ENCODE peak calls at places on chromosomes 11 and 22, in four cellular contexts. One of them, this sample, is unnamed.

GRCh38 chr22:27419473-27419872 is 382.1 kb downstream of the MN1 start:
- DNase-seq in AG09309: no peak
- DNase-seq in fibroblast of the aortic adventitia: peak; percentile 15
- DNase-seq in fibroblast of pulmonary artery: peak; percentile 38
- DNase-seq in this sample: peak; percentile 25

GRCh38 chr11:56883590-56883989 is 105.1 kb upstream of the OR5AK2 start:
- DNase-seq in AG09309: no peak
- DNase-seq in fibroblast of the aortic adventitia: no peak
- DNase-seq in fibroblast of pulmonary artery: no peak
- DNase-seq in this sample: no peak

GRCh38 chr11:19676508-19677379 is 35.9 kb upstream of the NAV2 start:
- DNase-seq in AG09309: no peak
- DNase-seq in fibroblast of the aortic adventitia: no peak
- DNase-seq in fibroblast of pulmonary artery: peak; percentile 70
- DNase-seq in this sample: no peak

GRCh38 chr22:37331034-37331428 is 48.7 kb downstream of the CYTH4 start:
- DNase-seq in AG09309: no peak
- DNase-seq in fibroblast of the aortic adventitia: peak; percentile 51
- DNase-seq in fibroblast of pulmonary artery: peak; percentile 40
- DNase-seq in this sample: peak; percentile 44

GRCh38 chr11:34366522-34366921 is 8.7 kb upstream of the ABTB2 start:
- DNase-seq in AG09309: no peak
- DNase-seq in fibroblast of the aortic adventitia: peak; percentile 67
- DNase-seq in fibroblast of pulmonary artery: peak; percentile 53
- DNase-seq in this sample: peak; percentile 41

GRCh38 chr11:20156876-20157613 is 3.2 kb downstream of the DBX1 start:
- DNase-seq in AG09309: no peak
- DNase-seq in fibroblast of the aortic adventitia: no peak
- DNase-seq in fibroblast of pulmonary artery: no peak
- DNase-seq in this sample: no peak

GRCh38 chr22:35023692-35024363 is 42.1 kb upstream of the ISX start:
- DNase-seq in AG09309: no peak
- DNase-seq in fibroblast of the aortic adventitia: peak; percentile 4
- DNase-seq in fibroblast of pulmonary artery: peak; percentile 48
- DNase-seq in this sample: peak; percentile 37

GRCh38 chr22:24429411-24430365 is 2.3 kb downstream of the ADORA2A start:
- DNase-seq in AG09309: no peak
- DNase-seq in fibroblast of the aortic adventitia: peak; percentile 39
- DNase-seq in fibroblast of pulmonary artery: no peak
- DNase-seq in this sample: no peak

GRCh38 chr11:134364261-134364660 is 32.5 kb downstream of the GLB1L2 start:
- DNase-seq in AG09309: no peak
- DNase-seq in fibroblast of the aortic adventitia: no peak
- DNase-seq in fibroblast of pulmonary artery: no peak
- DNase-seq in this sample: no peak

GRCh38 chr11:77211040-77211451 is 83.0 kb downstream of the MYO7A start:
- DNase-seq in AG09309: no peak
- DNase-seq in fibroblast of the aortic adventitia: no peak
- DNase-seq in fibroblast of pulmonary artery: no peak
- DNase-seq in this sample: no peak

GRCh38 chr11:120814531-120815259 is 209.2 kb upstream of the TBCEL start:
- DNase-seq in AG09309: no peak
- DNase-seq in fibroblast of the aortic adventitia: no peak
- DNase-seq in fibroblast of pulmonary artery: no peak
- DNase-seq in this sample: no peak

GRCh38 chr11:115503083-115503885 is 931 bp downstream of the CADM1 start:
- DNase-seq in AG09309: no peak
- DNase-seq in fibroblast of the aortic adventitia: no peak
- DNase-seq in fibroblast of pulmonary artery: peak; percentile 10
- DNase-seq in this sample: peak; percentile 39

GRCh38 chr11:116219171-116219635 is 553.6 kb downstream of the BUD13 start:
- DNase-seq in AG09309: no peak
- DNase-seq in fibroblast of the aortic adventitia: no peak
- DNase-seq in fibroblast of pulmonary artery: no peak
- DNase-seq in this sample: peak; percentile 5

GRCh38 chr11:66718320-66718971 is 10.6 kb downstream of the SPTBN2 start:
- DNase-seq in AG09309: no peak
- DNase-seq in fibroblast of the aortic adventitia: no peak
- DNase-seq in fibroblast of pulmonary artery: no peak
- DNase-seq in this sample: no peak

GRCh38 chr11:47099213-47099917 is 77.3 kb downstream of the ARFGAP2 start:
- DNase-seq in AG09309: no peak
- DNase-seq in fibroblast of the aortic adventitia: peak; percentile 45
- DNase-seq in fibroblast of pulmonary artery: peak; percentile 49
- DNase-seq in this sample: no peak

GRCh38 chr11:130141561-130142341 is 17.8 kb upstream of the ST14 start:
- DNase-seq in AG09309: no peak
- DNase-seq in fibroblast of the aortic adventitia: peak; percentile 86
- DNase-seq in fibroblast of pulmonary artery: peak; percentile 57
- DNase-seq in this sample: peak; percentile 50

GRCh38 chr22:49646876-49647275 is 180.8 kb downstream of the BRD1 start:
- DNase-seq in AG09309: no peak
- DNase-seq in fibroblast of the aortic adventitia: no peak
- DNase-seq in fibroblast of pulmonary artery: no peak
- DNase-seq in this sample: no peak
- TF ChIP-seq CTCF in AG09309: no peak
- TF ChIP-seq CTCF in fibroblast of the aortic adventitia: no peak
- TF ChIP-seq CTCF in fibroblast of pulmonary artery: no peak
- TF ChIP-seq CTCF in this sample: no peak

GRCh38 chr11:6297831-6298230 is 22.5 kb downstream of the CAVIN3 start:
- DNase-seq in AG09309: no peak
- DNase-seq in fibroblast of the aortic adventitia: peak; percentile 36
- DNase-seq in fibroblast of pulmonary artery: no peak
- DNase-seq in this sample: no peak
- TF ChIP-seq CTCF in AG09309: peak; percentile 48
- TF ChIP-seq CTCF in fibroblast of the aortic adventitia: peak; percentile 54
- TF ChIP-seq CTCF in fibroblast of pulmonary artery: peak; percentile 52
- TF ChIP-seq CTCF in this sample: peak; percentile 61

GRCh38 chr11:29024386-29024785 is 916.2 kb downstream of the METTL15 start:
- DNase-seq in AG09309: no peak
- DNase-seq in fibroblast of the aortic adventitia: no peak
- DNase-seq in fibroblast of pulmonary artery: no peak
- DNase-seq in this sample: no peak

GRCh38 chr11:29022676-29023075 is 914.5 kb downstream of the METTL15 start:
- DNase-seq in AG09309: no peak
- DNase-seq in fibroblast of the aortic adventitia: peak; percentile 22
- DNase-seq in fibroblast of pulmonary artery: no peak
- DNase-seq in this sample: peak; percentile 35

GRCh38 chr11:29018631-29019030 is 910.4 kb downstream of the METTL15 start:
- DNase-seq in AG09309: peak; percentile 74
- DNase-seq in fibroblast of the aortic adventitia: peak; percentile 91
- DNase-seq in fibroblast of pulmonary artery: peak; percentile 93
- DNase-seq in this sample: peak; percentile 82

GRCh38 chr11:29017941-29018340 is 909.8 kb downstream of the METTL15 start:
- DNase-seq in AG09309: no peak
- DNase-seq in fibroblast of the aortic adventitia: no peak
- DNase-seq in fibroblast of pulmonary artery: no peak
- DNase-seq in this sample: no peak

DNA sequence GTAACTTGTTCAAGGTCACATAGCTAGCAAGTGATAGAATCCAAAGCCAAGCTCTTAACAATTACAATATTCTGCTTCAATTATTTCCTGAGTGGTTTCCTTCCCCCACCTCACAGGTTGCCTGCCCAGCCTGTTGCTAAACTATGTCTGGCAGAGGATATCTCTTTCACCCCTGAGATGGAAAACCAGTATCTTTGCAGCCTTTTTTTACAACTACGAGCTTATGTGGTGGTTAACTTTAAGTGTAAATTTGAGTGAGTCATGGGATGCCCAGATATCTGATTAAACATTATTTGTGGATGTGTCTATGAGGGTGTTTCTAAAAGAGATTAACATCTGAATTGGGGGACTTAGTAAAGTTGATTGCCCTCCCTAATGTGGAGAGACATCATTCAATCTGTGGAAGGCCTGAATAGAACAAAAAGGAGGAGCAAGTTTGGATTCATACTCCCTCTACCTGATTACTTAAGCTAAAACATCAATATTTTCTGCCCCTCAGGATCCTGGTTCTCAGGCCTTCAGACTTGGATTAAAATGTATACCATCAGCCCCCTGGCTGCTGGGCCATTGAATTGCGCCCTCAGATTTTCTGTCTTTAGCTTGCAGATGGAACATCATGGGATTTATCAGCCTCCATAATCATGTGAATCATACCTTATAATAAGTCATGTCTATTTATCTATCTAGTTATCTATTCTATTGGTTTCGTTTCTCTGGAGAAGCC is 911.9 kb downstream of the METTL15 start:
- DNase-seq in AG09309: no peak
- DNase-seq in fibroblast of the aortic adventitia: peak; percentile 58
- DNase-seq in fibroblast of pulmonary artery: peak; percentile 68
- DNase-seq in this sample: peak; percentile 14
- TF ChIP-seq CTCF in AG09309: peak; percentile 51
- TF ChIP-seq CTCF in fibroblast of the aortic adventitia: peak; percentile 49
- TF ChIP-seq CTCF in fibroblast of pulmonary artery: peak; percentile 63
- TF ChIP-seq CTCF in this sample: peak; percentile 40

DNA sequence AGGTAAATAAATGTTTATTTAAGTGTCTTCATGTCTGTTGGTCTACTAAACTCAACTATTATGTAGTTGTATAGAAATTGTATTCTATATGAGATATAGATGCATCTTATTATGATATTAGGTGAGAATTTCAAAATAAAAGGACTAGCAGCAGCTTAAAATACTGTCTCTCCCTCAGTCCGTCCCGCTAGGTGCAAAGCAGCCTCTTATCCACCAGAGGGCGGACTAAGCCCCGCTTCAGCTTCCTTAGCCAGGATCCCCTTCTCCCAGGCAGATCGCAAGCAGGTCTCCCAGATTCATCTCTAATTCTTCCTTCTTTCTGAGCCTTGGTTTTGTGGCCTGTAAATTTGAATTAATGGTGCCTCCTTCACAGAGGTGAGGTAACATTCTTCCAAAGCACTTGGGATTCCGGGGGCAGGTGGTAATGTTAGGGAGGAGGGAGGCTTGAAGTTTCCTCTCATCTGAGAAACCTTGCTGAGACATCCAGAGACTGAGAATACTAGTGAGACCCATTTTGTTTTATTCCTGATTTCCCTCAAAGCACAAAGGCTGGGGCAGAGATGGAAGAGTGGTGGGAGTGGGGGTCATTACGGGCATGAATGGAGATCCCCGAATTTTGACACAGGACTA is 13.5 kb upstream of the INSC start:
- DNase-seq in AG09309: peak; percentile 24
- DNase-seq in fibroblast of the aortic adventitia: peak; percentile 81
- DNase-seq in fibroblast of pulmonary artery: peak; percentile 81
- DNase-seq in this sample: peak; percentile 70
- TF ChIP-seq CTCF in AG09309: peak; percentile 96
- TF ChIP-seq CTCF in fibroblast of the aortic adventitia: peak; percentile 98
- TF ChIP-seq CTCF in fibroblast of pulmonary artery: peak; percentile 98
- TF ChIP-seq CTCF in this sample: peak; percentile 99

DNA sequence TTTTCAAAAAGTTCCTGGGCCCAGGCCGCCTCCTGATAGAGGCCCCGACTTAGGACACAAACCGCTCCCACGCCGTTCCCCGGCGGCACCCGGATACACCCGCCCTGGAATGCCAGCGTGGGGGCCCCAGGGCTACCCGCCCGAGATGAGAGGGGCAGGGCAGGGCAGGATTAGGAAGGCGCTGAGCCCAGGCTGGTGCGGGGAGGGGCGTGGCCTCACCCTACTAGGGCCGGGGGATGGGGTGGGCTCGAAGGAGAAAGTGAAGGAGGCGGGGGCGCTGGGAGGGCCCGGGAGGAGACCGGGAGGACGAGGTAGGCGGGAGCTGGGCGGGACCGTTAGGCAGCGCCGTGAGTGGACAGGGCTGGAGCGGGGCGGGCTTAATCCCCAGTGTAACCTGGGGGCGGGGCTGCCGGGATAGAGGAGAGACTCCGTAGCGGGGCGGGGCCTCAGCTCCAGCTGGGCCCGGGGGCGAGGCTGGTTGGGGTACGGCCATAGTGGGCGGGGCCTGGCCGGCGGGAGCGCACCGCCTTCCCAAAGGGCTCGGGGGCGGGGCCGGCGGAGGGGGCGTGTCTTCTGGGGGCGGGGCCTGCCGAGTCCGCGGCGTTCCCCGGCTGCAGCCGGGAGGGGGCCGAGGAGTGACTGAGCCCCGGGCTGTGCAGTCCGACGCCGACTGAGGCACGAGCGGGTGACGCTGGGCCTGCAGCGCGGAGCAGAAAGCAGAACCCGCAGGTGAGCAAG is at the start of gene CD82:
- DNase-seq in AG09309: peak; percentile 90
- DNase-seq in fibroblast of the aortic adventitia: peak; percentile 94
- DNase-seq in fibroblast of pulmonary artery: peak; percentile 98
- DNase-seq in this sample: peak; percentile 98
- TF ChIP-seq CTCF in AG09309: no peak
- TF ChIP-seq CTCF in fibroblast of the aortic adventitia: peak; percentile 24
- TF ChIP-seq CTCF in fibroblast of pulmonary artery: peak; percentile 3
- TF ChIP-seq CTCF in this sample: peak; percentile 24

GRCh38 chr11:22666700-22667439 is 459 bp downstream of the GAS2 start:
- DNase-seq in AG09309: no peak
- DNase-seq in fibroblast of the aortic adventitia: peak; percentile 3
- DNase-seq in fibroblast of pulmonary artery: peak; percentile 24
- DNase-seq in this sample: no peak

GRCh38 chr11:22671751-22672150 is 5.3 kb downstream of the GAS2 start:
- DNase-seq in AG09309: no peak
- DNase-seq in fibroblast of the aortic adventitia: peak; percentile 39
- DNase-seq in fibroblast of pulmonary artery: peak; percentile 29
- DNase-seq in this sample: no peak

GRCh38 chr11:22668005-22668796 is 1.8 kb downstream of the GAS2 start:
- DNase-seq in AG09309: no peak
- DNase-seq in fibroblast of the aortic adventitia: no peak
- DNase-seq in fibroblast of pulmonary artery: no peak
- DNase-seq in this sample: no peak

GRCh38 chr11:22669368-22669767 is 3.0 kb downstream of the GAS2 start:
- DNase-seq in AG09309: no peak
- DNase-seq in fibroblast of the aortic adventitia: no peak
- DNase-seq in fibroblast of pulmonary artery: no peak
- DNase-seq in this sample: no peak

GRCh38 chr11:22670803-22671202 is 4.4 kb downstream of the GAS2 start:
- DNase-seq in AG09309: no peak
- DNase-seq in fibroblast of the aortic adventitia: peak; percentile 23
- DNase-seq in fibroblast of pulmonary artery: peak; percentile 49
- DNase-seq in this sample: no peak
- TF ChIP-seq CTCF in AG09309: no peak
- TF ChIP-seq CTCF in fibroblast of the aortic adventitia: peak; percentile 27
- TF ChIP-seq CTCF in fibroblast of pulmonary artery: peak; percentile 34
- TF ChIP-seq CTCF in this sample: no peak

DNA sequence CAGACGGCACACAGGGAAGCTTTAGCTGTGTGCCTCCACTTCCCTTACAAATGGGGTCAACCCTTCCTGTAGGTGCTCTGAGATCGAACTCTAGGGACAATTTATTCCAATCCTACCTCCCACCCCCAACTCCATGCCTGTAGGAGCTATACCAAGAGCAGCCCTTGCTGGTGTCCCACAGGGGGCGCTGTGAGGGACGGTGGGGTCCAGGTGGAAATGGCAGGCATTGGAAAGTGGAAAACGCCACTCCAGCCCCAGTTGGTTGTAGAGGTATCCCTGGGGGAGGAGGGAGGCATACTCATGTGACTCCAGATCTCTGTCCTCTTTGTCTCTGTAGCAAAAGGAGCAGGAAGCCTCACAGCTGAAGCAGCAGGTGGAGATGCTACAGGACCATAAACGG is 161.3 kb downstream of the MYO18B start:
- DNase-seq in AG09309: no peak
- DNase-seq in fibroblast of the aortic adventitia: no peak
- DNase-seq in fibroblast of pulmonary artery: no peak
- DNase-seq in this sample: no peak
- TF ChIP-seq CTCF in AG09309: no peak
- TF ChIP-seq CTCF in fibroblast of the aortic adventitia: no peak
- TF ChIP-seq CTCF in fibroblast of pulmonary artery: no peak
- TF ChIP-seq CTCF in this sample: peak; percentile 24

This sample was measured in AG10803.